ENCODE peak calls at places on chromosomes 6 and 20, in ten cellular contexts. E is Peyer's patch, R is endothelial cell, K is right atrium auricular region, W is heart left ventricle, O is brain microvascular endothelial cell, F is fibroblast of mammary gland, G is adrenal gland, X is RWPE1, M is GM20000. Z is an unnamed sample.

GRCh38 chr20:59831024-59831900 is 102.2 kb downstream of the SYCP2 start:
- DNase-seq in E (peak), R (no peak), K (peak), W (no peak), O (no peak), F (no peak), G (no peak), X (peak), M (peak), Z (no peak)

GRCh38 chr6:105993341-105993740 is 92.8 kb upstream of the PRDM1 start:
- DNase-seq in E (no peak), R (no peak), K (no peak), W (no peak), O (no peak), F (no peak), G (no peak), X (no peak), M (peak), Z (no peak)

GRCh38 chr6:7910654-7911344 is at the start of gene TXNDC5:
- DNase-seq in E (peak), R (peak), K (no peak), W (peak), O (peak), F (peak), G (peak), X (peak), M (peak), Z (peak)

GRCh38 chr6:26524722-26525360 is 13.3 kb upstream of the HMGN4 start:
- DNase-seq in E (no peak), R (no peak), K (no peak), W (no peak), O (no peak), F (no peak), G (no peak), X (no peak), M (no peak), Z (no peak)

GRCh38 chr6:169237496-169238134 is 16.0 kb downstream of the THBS2 start:
- DNase-seq in E (peak), R (no peak), K (no peak), W (no peak), O (no peak), F (no peak), G (no peak), X (no peak), M (no peak), Z (no peak)

GRCh38 chr6:12969933-12970332 is 253.4 kb downstream of the PHACTR1 start:
- DNase-seq in E (no peak), R (no peak), K (no peak), W (no peak), O (no peak), F (peak), G (no peak), X (no peak), M (no peak), Z (no peak)

GRCh38 chr6:20696676-20697075 is 162.4 kb downstream of the CDKAL1 start:
- DNase-seq in E (no peak), R (no peak), K (no peak), W (no peak), O (peak), F (peak), G (no peak), X (no peak), M (no peak), Z (no peak)

GRCh38 chr20:7650481-7650880 is 289.8 kb downstream of the HAO1 start:
- DNase-seq in E (no peak), R (no peak), K (peak), W (no peak), O (peak), F (peak), G (no peak), X (no peak), M (no peak), Z (no peak)

GRCh38 chr6:170130201-170130621 is 160.7 kb downstream of the DLL1 start:
- DNase-seq in E (no peak), R (no peak), K (no peak), W (peak), O (no peak), F (no peak), G (no peak), X (no peak), M (peak), Z (no peak)

GRCh38 chr6:63441266-63441956 is 121.6 kb upstream of the LGSN start:
- DNase-seq in E (no peak), R (no peak), K (no peak), W (no peak), O (no peak), F (no peak), G (no peak), X (no peak), M (peak), Z (no peak)

GRCh38 chr6:114327074-114327473 is 15.7 kb downstream of the HS3ST5 start:
- DNase-seq in E (no peak), R (no peak), K (no peak), W (no peak), O (no peak), F (no peak), G (no peak), X (no peak), M (no peak), Z (no peak)

GRCh38 chr6:110066091-110066490 is 88.0 kb downstream of the GPR6 start:
- DNase-seq in E (no peak), R (no peak), K (no peak), W (no peak), O (no peak), F (no peak), G (no peak), X (no peak), M (no peak), Z (no peak)

GRCh38 chr6:143734641-143735063 is 56.9 kb downstream of the PHACTR2 start:
- DNase-seq in E (no peak), R (no peak), K (no peak), W (no peak), O (no peak), F (no peak), G (no peak), X (no peak), M (no peak), Z (no peak)

GRCh38 chr6:45045253-45045601 is 282.9 kb upstream of the RUNX2 start:
- DNase-seq in E (no peak), R (no peak), K (no peak), W (no peak), O (no peak), F (no peak), G (no peak), X (no peak), M (no peak), Z (no peak)

GRCh38 chr6:139569561-139569960 is 195.1 kb upstream of the CITED2 start:
- DNase-seq in E (no peak), R (no peak), K (no peak), W (no peak), O (peak), F (peak), G (no peak), X (peak), M (no peak), Z (no peak)

GRCh38 chr20:52889225-52889624 is 82.9 kb upstream of the TSHZ2 start:
- DNase-seq in E (no peak), R (no peak), K (no peak), W (no peak), O (no peak), F (peak), G (no peak), X (peak), M (no peak), Z (no peak)

GRCh38 chr6:26250806-26251075 is 114.3 kb upstream of the BTN3A2 start:
- DNase-seq in E (no peak), R (no peak), K (no peak), W (no peak), O (peak), F (no peak), G (no peak), X (no peak), M (no peak), Z (no peak)

GRCh38 chr6:108738684-108739406 is 109.4 kb upstream of the ARMC2 start:
- DNase-seq in E (no peak), R (no peak), K (no peak), W (no peak), O (no peak), F (no peak), G (no peak), X (no peak), M (no peak), Z (no peak)

GRCh38 chr6:47135772-47136171 is 93.6 kb upstream of the ADGRF1 start:
- DNase-seq in E (no peak), R (no peak), K (no peak), W (no peak), O (peak), F (peak), G (no peak), X (peak), M (no peak), Z (no peak)

GRCh38 chr20:39378781-39379180 is 416.6 kb downstream of the DHX35 start:
- DNase-seq in E (no peak), R (no peak), K (no peak), W (peak), O (no peak), F (peak), G (no peak), X (no peak), M (no peak), Z (no peak)

GRCh38 chr6:169824848-169825557 is 73.6 kb downstream of the ERMARD start:
- DNase-seq in E (peak), R (no peak), K (peak), W (no peak), O (no peak), F (no peak), G (no peak), X (no peak), M (no peak), Z (no peak)

GRCh38 chr6:112330071-112330876 is 16.9 kb upstream of the RFPL4B start:
- DNase-seq in E (no peak), R (no peak), K (no peak), W (no peak), O (no peak), F (peak), G (no peak), X (peak), M (no peak), Z (no peak)
- TF ChIP-seq CTCF in E (no peak), R (no peak), K (no peak), W (no peak), O (peak), F (peak), G (no peak), X (no peak), M (no peak), Z (no peak)

GRCh38 chr6:78910611-78911134 is 43.3 kb downstream of the IRAK1BP1 start:
- DNase-seq in E (peak), R (peak), K (no peak), W (peak), O (no peak), F (peak), G (no peak), X (peak), M (peak), Z (no peak)
- TF ChIP-seq CTCF in E (no peak), R (no peak), K (no peak), W (no peak), O (no peak), F (no peak), G (no peak), X (no peak), M (no peak), Z (no peak)

GRCh38 chr6:132596201-132596600 is 6.7 kb upstream of the TAAR5 start:
- DNase-seq in E (no peak), R (no peak), K (no peak), W (no peak), O (no peak), F (no peak), G (no peak), X (no peak), M (no peak), Z (no peak)

GRCh38 chr6:132598473-132598872 is 8.9 kb upstream of the TAAR5 start:
- DNase-seq in E (no peak), R (peak), K (no peak), W (no peak), O (no peak), F (no peak), G (no peak), X (peak), M (peak), Z (no peak)
- TF ChIP-seq CTCF in E (no peak), R (no peak), K (no peak), W (no peak), O (peak), F (peak), G (no peak), X (peak), M (peak), Z (no peak)

GRCh38 chr6:127190552-127190951 is 72.1 kb downstream of the RSPO3 start:
- DNase-seq in E (no peak), R (no peak), K (no peak), W (no peak), O (peak), F (peak), G (no peak), X (peak), M (no peak), Z (no peak)
- TF ChIP-seq CTCF in E (no peak), R (peak), K (no peak), W (peak), O (peak), F (peak), G (peak), X (peak), M (no peak), Z (no peak)

GRCh38 chr6:44000164-44000842 is 126.9 kb downstream of the MRPL14 start:
- DNase-seq in E (peak), R (no peak), K (no peak), W (no peak), O (no peak), F (no peak), G (no peak), X (no peak), M (peak), Z (no peak)

GRCh38 chr6:43999628-44000027 is 127.6 kb downstream of the MRPL14 start:
- DNase-seq in E (no peak), R (no peak), K (no peak), W (no peak), O (no peak), F (no peak), G (no peak), X (no peak), M (no peak), Z (no peak)

GRCh38 chr6:44002591-44003344 is 124.5 kb downstream of the MRPL14 start:
- DNase-seq in E (peak), R (peak), K (no peak), W (peak), O (peak), F (peak), G (peak), X (peak), M (peak), Z (peak)

GRCh38 chr6:44002071-44002590 is 125.1 kb downstream of the MRPL14 start:
- DNase-seq in E (no peak), R (peak), K (no peak), W (no peak), O (peak), F (no peak), G (no peak), X (no peak), M (no peak), Z (no peak)

GRCh38 chr6:44001318-44001868 is 125.9 kb downstream of the MRPL14 start:
- DNase-seq in E (peak), R (no peak), K (no peak), W (peak), O (no peak), F (no peak), G (no peak), X (no peak), M (peak), Z (no peak)
- TF ChIP-seq CTCF in E (no peak), R (peak), K (no peak), W (peak), O (peak), F (peak), G (no peak), X (no peak), M (peak), Z (no peak)

GRCh38 chr6:11675610-11676009 is 103.0 kb downstream of the ADTRP start:
- DNase-seq in E (no peak), R (no peak), K (no peak), W (no peak), O (no peak), F (no peak), G (no peak), X (no peak), M (no peak), Z (no peak)
- TF ChIP-seq CTCF in E (no peak), R (no peak), K (no peak), W (peak), O (no peak), F (no peak), G (peak), X (no peak), M (no peak), Z (no peak)

DNA sequence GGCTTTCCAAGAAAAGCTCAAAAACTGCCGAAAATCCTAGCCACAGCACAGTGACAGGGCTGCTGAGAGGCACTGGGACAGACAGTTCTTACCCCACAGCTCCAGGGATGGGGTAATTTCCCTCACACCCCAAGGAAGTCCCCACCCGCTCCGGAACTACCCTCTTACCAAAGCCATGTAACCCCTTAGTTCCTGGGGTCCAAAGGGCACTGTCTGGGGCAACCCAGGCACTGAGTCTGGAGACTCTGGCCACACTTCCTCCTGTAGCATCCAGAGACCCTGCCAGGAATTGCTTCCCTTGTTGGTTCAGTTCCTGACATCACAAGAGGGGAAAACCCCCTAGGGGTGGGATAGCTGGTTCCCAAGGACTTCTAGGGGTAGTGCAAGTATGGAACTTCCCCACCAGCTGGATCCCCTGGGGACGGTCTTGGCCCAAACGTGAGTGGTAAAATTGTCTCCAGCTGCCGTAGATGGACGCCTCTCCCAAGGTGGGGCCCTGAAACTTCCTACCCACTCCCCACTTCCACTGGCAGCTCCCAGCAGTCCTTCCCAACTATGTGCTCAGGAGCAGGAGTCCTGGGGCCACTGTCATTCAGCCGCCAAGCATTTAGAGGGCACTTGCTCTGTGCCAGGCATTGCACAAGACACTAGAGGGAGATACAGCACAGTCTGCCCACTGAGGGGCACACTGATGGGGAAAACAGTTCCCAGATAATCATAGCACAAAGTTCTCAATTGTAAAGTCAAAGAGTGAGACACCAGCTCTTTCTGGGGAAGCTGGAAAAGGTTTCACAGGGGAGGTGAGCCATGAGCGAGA is 17.3 kb upstream of the HCK start:
- DNase-seq in E (no peak), R (no peak), K (peak), W (no peak), O (no peak), F (no peak), G (peak), X (no peak), M (no peak), Z (no peak)
- TF ChIP-seq CTCF in E (no peak), R (no peak), K (no peak), W (peak), O (peak), F (no peak), G (no peak), X (no peak), M (peak), Z (no peak)

GRCh38 chr6:107667790-107668189 is 156.3 kb downstream of the SCML4 start:
- DNase-seq in E (no peak), R (no peak), K (no peak), W (no peak), O (no peak), F (no peak), G (no peak), X (no peak), M (no peak), Z (no peak)
- TF ChIP-seq CTCF in E (no peak), R (no peak), K (no peak), W (no peak), O (no peak), F (no peak), G (no peak), X (no peak), M (no peak), Z (no peak)

Z was measured in activated B cell treated with CpG ODN at 0.5 μM for 24 hours.